ENCODE peak calls at places on chromosomes 12 and 14, in seven cellular contexts. R is sigmoid colon, Z is HCT116, L is stomach, F is A549, O is GM12892, S is heart left ventricle. M is an unnamed sample.

GRCh38 chr12:102685172-102685571 is 204.8 kb upstream of the IGF1 start:
- DNase-seq in S (no peak), Z (no peak), F (no peak), O (no peak), L (no peak), R (no peak), M (no peak)

GRCh38 chr12:3055712-3056467 is 21.3 kb upstream of the TSPAN9 start:
- DNase-seq in S (peak; percentile 27), Z (no peak), O (no peak), R (no peak), L (no peak), F (no peak), M (no peak)

GRCh38 chr14:56273151-56273550 is 154.9 kb downstream of the PELI2 start:
- DNase-seq in S (no peak), Z (no peak), L (no peak), R (no peak), O (no peak), F (no peak), M (no peak)

GRCh38 chr12:5043589-5044419 is at the start of gene KCNA5:
- DNase-seq in L (no peak), Z (no peak), F (no peak), S (peak; percentile 53), R (peak; percentile 77), O (no peak), M (no peak)

GRCh38 chr12:24596768-24597388 is 352.0 kb downstream of the BCAT1 start:
- DNase-seq in S (no peak), Z (no peak), O (no peak), L (no peak), R (no peak), F (peak; percentile 39), M (no peak)

GRCh38 chr12:132400011-132400641 is 70.7 kb upstream of the GALNT9 start:
- DNase-seq in Z (no peak), S (peak; percentile 62), F (no peak), R (peak; percentile 59), O (no peak), L (no peak), M (no peak)

GRCh38 chr12:47828008-47828966 is 8.6 kb upstream of the HDAC7 start:
- DNase-seq in O (no peak), R (no peak), S (no peak), L (no peak), Z (no peak), F (no peak), M (no peak)

GRCh38 chr14:74864193-74864592 is 11.8 kb downstream of the PROX2 start:
- DNase-seq in O (no peak), F (no peak), Z (no peak), R (no peak), S (no peak), L (no peak), M (no peak)

GRCh38 chr14:36915089-36915488 is 253.4 kb downstream of the PAX9 start:
- DNase-seq in Z (no peak), F (no peak), L (no peak), S (no peak), R (no peak), O (no peak), M (no peak)

GRCh38 chr12:50971946-50972345 is 19.6 kb downstream of the HIGD1C start:
- DNase-seq in S (no peak), R (no peak), F (no peak), O (no peak), L (no peak), Z (no peak), M (no peak)

GRCh38 chr14:23550827-23551265 is 719 bp downstream of the ZFHX2 start:
- DNase-seq in O (no peak), S (no peak), F (no peak), L (no peak), Z (no peak), R (no peak), M (no peak)

DNA sequence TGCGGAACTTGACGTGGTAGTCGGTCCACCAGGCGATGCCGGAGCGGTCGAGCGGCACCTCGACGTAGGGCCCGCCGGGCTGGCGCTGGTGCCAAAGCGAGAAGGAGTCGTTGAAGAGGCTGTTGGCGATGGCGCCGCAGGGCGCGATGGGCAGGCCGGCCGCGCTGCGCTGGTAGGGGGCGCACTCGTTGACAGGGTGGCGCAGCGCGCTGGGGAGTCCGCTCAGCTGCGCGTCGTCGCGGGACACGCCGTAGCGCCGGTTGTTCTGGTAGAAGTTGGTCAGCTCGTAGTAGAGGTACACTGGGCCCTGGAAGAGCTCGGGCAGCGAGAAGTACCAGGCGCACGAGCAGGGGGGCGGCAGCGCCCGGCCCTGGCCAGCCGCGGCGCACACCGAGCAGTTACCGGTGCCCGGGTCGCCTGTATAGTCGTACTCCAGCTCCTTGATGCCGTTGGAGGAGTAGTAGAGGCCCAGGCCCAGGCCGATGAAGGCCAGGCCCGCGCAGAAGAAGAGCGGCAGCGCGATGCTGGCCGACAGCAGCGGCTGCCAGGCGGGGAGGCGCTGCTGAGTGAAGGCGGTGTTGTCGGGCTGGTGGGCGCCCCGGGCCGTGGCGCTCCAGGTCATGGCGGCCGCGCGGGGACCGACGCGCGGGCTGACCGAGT is 482 bp downstream of the TMEM30B start:
- DNase-seq in O (peak; percentile 22), L (peak; percentile 74), S (peak; percentile 85), Z (no peak), R (no peak), F (peak; percentile 84), M (peak; percentile 86)
- TF ChIP-seq POLR2A in O (no peak), L (no peak), S (no peak), Z (no peak), R (no peak), F (peak; percentile 55), M (no peak)

GRCh38 chr12:121858662-121859572 is at the start of gene HPD:
- DNase-seq in F (peak; percentile 51), Z (no peak), S (peak; percentile 73), R (peak; percentile 92), O (no peak), L (no peak), M (peak; percentile 94)
- TF ChIP-seq POLR2A in F (no peak), Z (no peak), S (no peak), R (no peak), O (no peak), L (no peak), M (no peak)

GRCh38 chr12:120437735-120438494 is at the start of gene COX6A1:
- DNase-seq in R (peak; percentile 98), Z (peak; percentile 99), F (peak; percentile 99), L (peak; percentile 97), S (peak; percentile 96), O (peak; percentile 94), M (no peak)
- TF ChIP-seq POLR2A in R (peak; percentile 47), Z (peak; percentile 92), F (peak; percentile 77), L (no peak), S (no peak), O (peak; percentile 82), M (no peak)

GRCh38 chr14:49634547-49635334 is at the start of gene DNAAF2:
- DNase-seq in F (peak; percentile 78), L (peak; percentile 63), S (peak; percentile 79), O (peak; percentile 34), R (peak; percentile 80), Z (no peak), M (no peak)
- TF ChIP-seq POLR2A in F (peak; percentile 24), L (no peak), S (no peak), O (no peak), R (no peak), Z (no peak), M (no peak)

DNA sequence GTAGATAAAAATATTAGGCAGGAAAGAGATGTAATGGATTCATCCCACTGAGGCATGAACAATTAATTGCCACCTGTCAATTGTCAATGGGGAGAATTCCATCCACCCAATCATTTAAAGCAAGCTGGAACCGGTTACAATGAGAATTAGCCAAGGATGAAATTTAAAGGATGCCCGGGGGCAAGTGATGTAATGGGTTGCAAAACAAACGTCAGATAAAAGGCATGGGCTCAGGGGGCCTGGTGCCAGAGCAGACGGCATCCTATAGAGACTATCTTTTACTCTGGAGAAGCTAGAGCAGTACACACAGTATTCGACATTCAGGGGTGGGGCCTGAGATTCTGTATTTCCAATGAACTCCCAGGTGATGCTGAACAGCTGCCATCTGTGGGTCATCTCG is 80.5 kb upstream of the ZFP36L1 start:
- DNase-seq in L (no peak), F (no peak), S (no peak), Z (no peak), O (no peak), R (no peak), M (no peak)
- TF ChIP-seq POLR2A in L (no peak), F (no peak), S (no peak), Z (no peak), O (no peak), R (no peak), M (no peak)

GRCh38 chr14:105092912-105093425 is 27.7 kb upstream of the GPR132 start:
- DNase-seq in O (peak; percentile 69), Z (no peak), F (peak; percentile 85), R (peak; percentile 82), S (peak; percentile 86), L (peak; percentile 70), M (no peak)

GRCh38 chr14:105092124-105092911 is 27.1 kb upstream of the GPR132 start:
- DNase-seq in O (no peak), F (peak; percentile 84), R (peak; percentile 84), S (peak; percentile 56), L (peak; percentile 46), Z (no peak), M (no peak)

GRCh38 chr14:105094193-105094907 is 29.1 kb upstream of the GPR132 start:
- DNase-seq in Z (no peak), O (no peak), F (no peak), S (no peak), L (no peak), R (no peak), M (no peak)

GRCh38 chr14:105095236-105095805 is 30.1 kb upstream of the GPR132 start:
- DNase-seq in F (no peak), Z (no peak), S (no peak), R (peak; percentile 29), O (no peak), L (no peak), M (no peak)

GRCh38 chr14:105093426-105094192 is 28.4 kb upstream of the GPR132 start:
- DNase-seq in O (peak; percentile 89), L (peak; percentile 83), S (peak; percentile 87), Z (peak; percentile 77), F (peak; percentile 93), R (peak; percentile 87), M (no peak)
- TF ChIP-seq POLR2A in O (no peak), L (no peak), S (no peak), Z (no peak), F (peak; percentile 59), R (no peak), M (no peak)

M was measured in vagina.